ENCODE peak calls at places on chromosomes 4 and X, in six cellular contexts. Z is lung; O is ovary; L is CD8-positive, alpha-beta memory T cell; R is tibial artery; V is left ventricle myocardium inferior. Y is an unnamed sample.

GRCh38 chr4:29853843-29854242 is 866.3 kb upstream of the PCDH7 start:
- DNase-seq in Z (no peak), L (no peak), R (no peak), O (no peak), V (no peak), Y (no peak)

GRCh38 chr4:30945586-30945985 is 225.4 kb downstream of the PCDH7 start:
- DNase-seq in R (no peak), L (no peak), Z (no peak), O (no peak), V (no peak), Y (no peak)

GRCh38 chr4:128715616-128716015 is 93.9 kb upstream of the JADE1 start:
- DNase-seq in O (no peak), Z (no peak), R (no peak), V (no peak), L (no peak), Y (no peak)

GRCh38 chr4:184168406-184169019 is 49.2 kb downstream of the ENPP6 start:
- DNase-seq in R (peak; percentile 79), Z (peak; percentile 65), V (peak; percentile 76), O (peak; percentile 92), L (peak; percentile 6), Y (peak; percentile 54)

GRCh38 chr4:176439611-176440010 is 119.8 kb downstream of the SPCS3 start:
- DNase-seq in V (no peak), L (no peak), O (no peak), Z (no peak), R (no peak), Y (no peak)

GRCh38 chr4:168150651-168151050 is 58.3 kb downstream of the ANXA10 start:
- DNase-seq in Z (no peak), L (no peak), V (no peak), O (no peak), R (no peak), Y (no peak)

GRCh38 chr4:189081831-189082230 is 858.8 kb upstream of the FRG1 start:
- DNase-seq in R (no peak), L (no peak), V (no peak), Z (no peak), O (no peak), Y (no peak)

GRCh38 chrX:81890476-81890875 is 688.6 kb downstream of the SH3BGRL start:
- DNase-seq in V (no peak), Z (no peak), O (no peak), L (no peak), R (no peak), Y (no peak)

GRCh38 chrX:136847874-136848273 is 32.7 kb downstream of the RBMX start:
- DNase-seq in R (no peak), Z (no peak), V (no peak), O (no peak), L (no peak), Y (no peak)

GRCh38 chr4:1505511-1506451 is 99.5 kb upstream of the NKX1-1 start:
- DNase-seq in V (no peak), L (no peak), R (peak; percentile 40), O (peak; percentile 6), Z (no peak), Y (no peak)

GRCh38 chr4:133856736-133857355 is 344.7 kb downstream of the PABPC4L start:
- DNase-seq in V (no peak), O (no peak), L (no peak), Z (no peak), R (no peak), Y (no peak)

GRCh38 chr4:137427411-137427810 is 104.9 kb downstream of the PCDH18 start:
- DNase-seq in L (no peak), O (no peak), Z (no peak), R (no peak), V (no peak), Y (no peak)

GRCh38 chr4:152085657-152086056 is 324.9 kb upstream of the GATB start:
- DNase-seq in L (no peak), O (no peak), R (no peak), V (no peak), Z (no peak), Y (no peak)
- H3K4me1 ChIP-seq in L (peaks cover 41% of the 10 kb centered on the region), O (no peaks in the 10 kb centered on the region), R (no peaks in the 10 kb centered on the region), V (peaks cover 17% of the 10 kb centered on the region), Z (no peaks in the 10 kb centered on the region), Y (no peaks in the 10 kb centered on the region)

DNA sequence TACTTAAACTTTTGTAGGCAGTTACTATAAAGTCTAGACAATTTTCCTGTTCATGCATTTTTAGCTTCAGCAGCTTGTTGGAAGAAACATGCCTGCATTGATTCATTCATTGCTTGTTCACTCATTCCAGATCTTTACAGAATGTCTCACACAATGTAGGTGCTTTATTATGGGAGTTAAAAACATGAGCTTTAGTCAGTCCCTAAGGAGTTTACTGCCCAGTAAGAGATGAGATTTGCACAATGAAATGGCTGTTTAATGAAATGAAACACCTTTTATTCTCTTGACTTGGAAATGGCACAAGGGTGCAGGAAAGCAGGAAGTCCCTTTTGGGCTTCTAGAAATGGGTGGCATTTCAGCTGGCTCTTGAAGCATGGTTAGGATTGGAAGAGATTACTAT is 2.9 kb downstream of the NOCT start:
- DNase-seq in L (no peak), V (no peak), O (no peak), Z (no peak), R (no peak), Y (no peak)
- H3K4me3 ChIP-seq in L (no peak overlapping the region), V (no peak overlapping the region), O (no peak overlapping the region), Z (no peak overlapping the region), R (no peak overlapping the region), Y (no peak overlapping the region)

GRCh38 chrX:150352114-150352513 is 11.0 kb upstream of the MAMLD1 start:
- DNase-seq in O (no peak), L (no peak), R (no peak), V (no peak), Z (no peak), Y (no peak)
- H3K27me3 ChIP-seq in O (no peaks in the 10 kb centered on the region), L (no peaks in the 10 kb centered on the region), R (no peaks in the 10 kb centered on the region), V (no peaks in the 10 kb centered on the region), Z (no peaks in the 10 kb centered on the region), Y (no peaks in the 10 kb centered on the region)

GRCh38 chrX:118352566-118352965 is 6.7 kb downstream of the WDR44 start:
- DNase-seq in R (no peak), Z (no peak), L (no peak), O (no peak), V (no peak), Y (no peak)
- H3K4me1 ChIP-seq in R (no peaks in the 10 kb centered on the region), Z (no peaks in the 10 kb centered on the region), L (peaks cover 41% of the 10 kb centered on the region), O (no peaks in the 10 kb centered on the region), V (peaks cover 76% of the 10 kb centered on the region), Y (no peaks in the 10 kb centered on the region)

GRCh38 chr4:77075869-77076801 is at the start of gene CCNI:
- DNase-seq in O (peak; percentile 98), Z (peak; percentile 95), L (peak; percentile 96), R (peak; percentile 97), V (peak; percentile 96), Y (peak; percentile 95)
- H3K4me3 ChIP-seq in O (peak within 1 kb of the TSS; percentile 85), Z (peak within 1 kb of the TSS; percentile 93), L (peak within 1 kb of the TSS; percentile 97), R (peak within 1 kb of the TSS; percentile 77), V (peak within 1 kb of the TSS; percentile 86), Y (peak within 1 kb of the TSS; percentile 68)

GRCh38 chr4:154497901-154498300 is 6.3 kb upstream of the DCHS2 start:
- DNase-seq in Z (no peak), V (no peak), R (no peak), O (no peak), L (no peak), Y (no peak)
- H3K27me3 ChIP-seq in Z (no peaks in the 10 kb centered on the region), V (peaks cover 78% of the 10 kb centered on the region), R (no peaks in the 10 kb centered on the region), O (no peaks in the 10 kb centered on the region), L (peaks cover 3% of the 10 kb centered on the region), Y (no peaks in the 10 kb centered on the region)

GRCh38 chr4:163662761-163663160 is 168.3 kb downstream of the TMA16 start:
- DNase-seq in R (no peak), V (no peak), O (no peak), Z (no peak), L (no peak), Y (no peak)

GRCh38 chr4:163663454-163664225 is 169.2 kb downstream of the TMA16 start:
- DNase-seq in L (no peak), O (no peak), Z (no peak), V (no peak), R (no peak), Y (no peak)

GRCh38 chr4:163665521-163666334 is 171.2 kb downstream of the TMA16 start:
- DNase-seq in R (no peak), V (no peak), L (no peak), Z (no peak), O (no peak), Y (no peak)

DNA sequence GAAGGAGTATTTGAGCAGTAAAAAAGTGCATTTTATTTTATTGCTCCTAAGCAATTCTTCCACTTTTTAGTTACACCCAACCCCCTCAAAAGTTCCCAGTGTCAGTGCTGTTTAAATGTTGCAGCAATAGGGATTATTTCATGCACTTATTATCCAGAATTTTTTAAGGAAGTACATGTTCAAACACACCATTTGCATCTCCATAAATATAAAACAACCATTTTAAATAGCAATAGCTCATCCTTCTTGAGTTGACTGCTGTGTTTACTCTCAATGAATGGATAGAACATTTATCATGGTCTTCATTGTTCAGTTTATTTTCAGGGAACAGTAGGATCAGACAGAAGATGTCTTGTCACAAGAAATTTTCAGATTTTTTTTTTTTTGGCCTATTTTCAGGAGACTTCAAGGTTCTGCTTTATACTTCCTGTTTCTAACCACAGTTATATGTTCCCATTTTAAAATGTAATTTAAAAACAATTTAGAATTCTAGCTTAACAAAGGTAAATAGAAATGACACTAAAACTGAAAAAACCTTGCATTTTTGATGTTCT is 171.9 kb downstream of the TMA16 start:
- DNase-seq in Z (no peak), O (no peak), R (no peak), V (no peak), L (no peak), Y (no peak)
- H3K4me1 ChIP-seq in Z (no peaks in the 10 kb centered on the region), O (no peaks in the 10 kb centered on the region), R (no peaks in the 10 kb centered on the region), V (no peaks in the 10 kb centered on the region), L (peaks cover 28% of the 10 kb centered on the region), Y (no peaks in the 10 kb centered on the region)

GRCh38 chr4:40206421-40206820 is 9.6 kb downstream of the RHOH start:
- DNase-seq in O (no peak), R (no peak), Z (no peak), V (no peak), L (no peak), Y (no peak)
- H3K4me3 ChIP-seq in O (no peak overlapping the region), R (no peak overlapping the region), Z (no peak overlapping the region), V (no peak overlapping the region), L (peak overlapping the region; percentile 49), Y (no peak overlapping the region)

GRCh38 chr4:7712021-7712420 is 227.6 kb downstream of the AFAP1 start:
- DNase-seq in Z (no peak), R (no peak), L (no peak), O (no peak), V (no peak), Y (no peak)
- H3K27me3 ChIP-seq in Z (no peaks in the 10 kb centered on the region), R (no peaks in the 10 kb centered on the region), L (no peaks in the 10 kb centered on the region), O (no peaks in the 10 kb centered on the region), V (no peaks in the 10 kb centered on the region), Y (no peaks in the 10 kb centered on the region)

DNA sequence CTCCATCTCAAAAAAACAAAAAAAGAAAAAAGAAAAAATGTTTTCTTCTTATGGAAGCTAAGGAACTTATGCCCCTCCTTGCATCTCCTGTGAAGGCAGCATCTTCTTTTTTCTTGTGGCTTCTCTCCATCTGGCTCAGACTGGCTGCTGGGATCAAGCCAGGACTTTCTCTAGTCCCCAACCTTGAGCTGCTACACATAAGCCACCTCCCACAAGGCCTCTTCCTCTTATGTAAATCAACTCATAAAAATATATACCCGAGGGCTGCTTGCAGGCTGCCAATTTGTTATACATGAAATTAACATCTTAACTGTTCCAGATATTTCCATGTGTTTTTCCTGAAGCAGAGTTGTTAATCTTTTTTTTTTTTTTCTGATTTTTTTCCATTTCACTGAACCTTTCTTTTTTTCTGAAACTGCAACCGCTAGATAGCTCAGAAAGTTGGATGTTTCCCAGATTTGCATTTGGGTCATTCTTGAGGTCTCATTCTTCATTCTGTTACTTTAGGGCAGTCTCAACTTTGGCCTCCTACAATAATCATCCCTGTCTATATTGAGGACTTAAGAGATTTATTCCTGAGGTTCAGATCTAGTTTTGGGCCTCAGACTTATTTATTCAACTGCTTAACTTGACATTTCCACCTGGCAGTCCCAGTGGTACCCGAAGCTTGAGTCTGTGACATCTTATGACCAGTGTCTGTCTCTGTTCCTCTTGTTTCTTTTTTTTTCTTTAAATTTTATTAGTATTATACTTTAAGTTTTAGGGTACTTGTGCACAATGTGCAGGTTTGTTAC is 10.3 kb downstream of the SNX25 start:
- DNase-seq in O (peak; percentile 78), V (peak; percentile 40), R (no peak), Z (no peak), L (no peak), Y (peak; percentile 64)
- H3K4me1 ChIP-seq in O (peaks cover 14% of the 10 kb centered on the region), V (peaks cover 36% of the 10 kb centered on the region), R (no peaks in the 10 kb centered on the region), Z (no peaks in the 10 kb centered on the region), L (no peaks in the 10 kb centered on the region), Y (no peaks in the 10 kb centered on the region)